ENCODE peak calls at places on chromosome 9, in four cellular contexts. G, I, X and U are unnamed samples.
A peak's percentile ranks its signal among the peaks of the same experiment; 100 is the strongest.

GRCh38 chr9:122239722-122240121 is 11.0 kb upstream of the LHX6 start:
- DNase-seq in G (no peak), X (no peak), I (no peak), U (no peak)

GRCh38 chr9:85062385-85062784 is 392.9 kb downstream of the NTRK2 start:
- DNase-seq in I (no peak), X (no peak), G (no peak), U (no peak)

GRCh38 chr9:114611516-114612271 is 603 bp downstream of the TMEM268 start:
- DNase-seq in I (peak; percentile 58), X (no peak), G (peak; percentile 62), U (peak; percentile 55)

GRCh38 chr9:136694865-136695247 is 7.6 kb upstream of the AGPAT2 start:
- DNase-seq in G (no peak), I (no peak), X (no peak), U (no peak)

GRCh38 chr9:136917902-136918301 is 26.6 kb downstream of the FBXW5 start:
- DNase-seq in X (no peak), G (no peak), I (no peak), U (no peak)

GRCh38 chr9:4382722-4383317 is 83.0 kb upstream of the GLIS3 start:
- DNase-seq in I (peak; percentile 23), X (peak; percentile 38), G (no peak), U (no peak)

GRCh38 chr9:69579749-69580581 is 92.2 kb downstream of the APBA1 start:
- DNase-seq in X (no peak), G (no peak), I (no peak), U (no peak)

GRCh38 chr9:38339087-38339486 is 53.4 kb upstream of the ALDH1B1 start:
- DNase-seq in I (peak; percentile 61), X (no peak), G (no peak), U (no peak)

GRCh38 chr9:89756891-89757537 is 152.2 kb downstream of the GADD45G start:
- DNase-seq in X (no peak), I (no peak), G (no peak), U (no peak)

GRCh38 chr9:107635803-107636174 is 146.2 kb upstream of the KLF4 start:
- DNase-seq in I (no peak), G (no peak), X (no peak), U (no peak)

GRCh38 chr9:95127249-95128176 is 190.0 kb downstream of the FANCC start:
- DNase-seq in X (peak; percentile 84), I (peak; percentile 71), G (peak; percentile 62), U (peak; percentile 90)

GRCh38 chr9:15882883-15883282 is 330.0 kb downstream of the CCDC171 start:
- DNase-seq in X (no peak), G (no peak), I (no peak), U (no peak)

GRCh38 chr9:1659036-1659701 is 356.0 kb upstream of the SMARCA2 start:
- DNase-seq in I (no peak), G (no peak), X (no peak), U (no peak)

GRCh38 chr9:104866186-104866585 is 61.8 kb downstream of the ABCA1 start:
- DNase-seq in X (no peak), G (no peak), I (peak; percentile 68), U (no peak)

GRCh38 chr9:90860826-90861225 is 59.2 kb downstream of the SYK start:
- DNase-seq in X (no peak), I (no peak), G (no peak), U (no peak)

GRCh38 chr9:112097712-112098688 is 77.1 kb downstream of the SUSD1 start:
- DNase-seq in I (peak; percentile 77), G (peak; percentile 80), X (peak; percentile 60), U (peak; percentile 80)

GRCh38 chr9:125904155-125904841 is 157.1 kb downstream of the PBX3 start:
- DNase-seq in I (peak; percentile 11), X (no peak), G (no peak), U (no peak)

GRCh38 chr9:127637322-127637847 is 25.3 kb downstream of the STXBP1 start:
- DNase-seq in G (no peak), X (no peak), I (peak; percentile 87), U (no peak)

GRCh38 chr9:36158122-36158521 is 11.1 kb upstream of the CCIN start:
- DNase-seq in X (no peak), G (no peak), I (peak; percentile 33), U (no peak)

DNA sequence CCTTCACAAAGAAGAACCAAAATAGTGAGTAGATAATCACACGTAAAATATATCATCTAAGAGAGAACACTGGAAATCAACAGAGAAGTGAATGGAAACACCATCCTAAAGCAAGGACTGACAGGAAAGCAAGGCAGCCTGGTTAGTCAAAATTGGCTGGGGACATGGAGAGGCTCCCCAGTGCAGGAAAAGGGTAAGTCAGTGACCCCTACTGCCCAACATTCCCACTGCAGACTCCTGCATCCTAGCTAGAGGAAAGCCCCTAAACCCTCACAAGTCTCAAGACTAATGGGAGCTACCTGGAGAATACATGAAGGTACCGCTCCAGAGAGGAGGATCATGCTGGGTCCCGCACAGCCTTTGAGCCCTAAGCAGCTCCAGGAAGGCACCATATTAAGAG is 60.1 kb downstream of the ZDHHC21 start:
- DNase-seq in I (no peak), X (no peak), G (no peak), U (no peak)
- TF ChIP-seq CTCF in I (no peak), X (no peak), G (no peak), U (no peak)

GRCh38 chr9:124215956-124216355 is 41.8 kb upstream of the NEK6 start:
- DNase-seq in G (no peak), X (no peak), I (no peak), U (no peak)
- H3K4me1 ChIP-seq in G (peaks cover 67% of the 10 kb centered on the region), X (no peaks in the 10 kb centered on the region), I (peaks cover 15% of the 10 kb centered on the region), U (no peaks in the 10 kb centered on the region)

DNA sequence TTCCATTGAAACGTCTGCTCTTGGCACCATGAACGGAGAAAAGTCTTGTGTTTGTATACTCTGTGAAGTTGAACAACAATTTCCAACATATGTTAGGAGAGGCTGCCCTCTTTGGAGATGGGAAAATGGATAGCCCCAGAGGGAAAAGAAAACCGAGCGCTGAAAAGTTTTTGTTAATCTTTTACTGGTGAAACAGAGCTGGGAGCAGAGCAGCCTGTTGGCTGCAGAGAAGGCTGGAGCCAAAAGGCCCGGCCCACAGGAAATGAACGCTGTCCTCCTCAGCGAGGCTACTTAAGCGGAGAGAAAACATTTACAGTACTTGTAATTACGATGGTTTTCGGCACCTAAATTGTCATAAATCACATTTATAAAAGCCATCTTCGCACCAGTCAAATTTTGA is 129.8 kb upstream of the CNTLN start:
- DNase-seq in G (no peak), I (peak; percentile 81), X (no peak), U (peak; percentile 47)
- H3K4me3 ChIP-seq in G (no peak overlapping the region), I (no peak overlapping the region), X (no peak overlapping the region), U (peak overlapping the region; percentile 15)

DNA sequence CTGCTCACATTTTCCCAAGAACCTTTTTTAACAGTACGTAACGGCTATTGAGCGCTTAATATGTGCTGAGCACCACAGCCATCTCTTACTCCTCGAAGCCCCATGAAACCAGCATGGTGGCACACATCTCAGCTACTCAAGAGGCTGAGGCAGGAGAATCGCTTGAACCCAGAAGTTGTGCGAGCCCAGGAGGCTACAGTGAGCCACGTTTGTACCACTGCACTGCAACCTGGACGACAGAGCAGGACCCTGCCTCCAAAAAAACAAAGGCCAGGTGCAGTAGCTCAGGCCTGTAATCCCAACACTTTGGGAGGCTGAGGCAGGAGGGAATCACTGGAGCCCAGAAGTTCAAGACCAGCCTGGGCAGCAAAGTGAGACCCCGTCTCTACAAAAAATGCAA is 28.2 kb downstream of the AQP7 start:
- DNase-seq in I (no peak), X (no peak), G (no peak), U (no peak)
- TF ChIP-seq CTCF in I (no peak), X (no peak), G (no peak), U (no peak)

GRCh38 chr9:87569008-87569908 is 71.6 kb downstream of the DAPK1 start:
- DNase-seq in G (peak; percentile 26), I (no peak), X (peak; percentile 82), U (peak; percentile 89)
- H3K4me1 ChIP-seq in G (peaks cover 24% of the 10 kb centered on the region), I (no peaks in the 10 kb centered on the region), X (peaks cover 39% of the 10 kb centered on the region), U (peaks cover 46% of the 10 kb centered on the region)

GRCh38 chr9:8489845-8490244 is 690.3 kb upstream of the DMAC1 start:
- DNase-seq in X (no peak), I (no peak), G (no peak), U (no peak)
- H3K4me3 ChIP-seq in X (no peak overlapping the region), I (no peak overlapping the region), G (no peak overlapping the region), U (no peak overlapping the region)

GRCh38 chr9:98864257-98865180 is 57.0 kb downstream of the GALNT12 start:
- DNase-seq in X (no peak), G (no peak), I (peak; percentile 66), U (no peak)

GRCh38 chr9:98861881-98862501 is 54.5 kb downstream of the GALNT12 start:
- DNase-seq in I (peak; percentile 83), X (no peak), G (no peak), U (no peak)

GRCh38 chr9:98859941-98860340 is 52.5 kb downstream of the GALNT12 start:
- DNase-seq in I (no peak), G (no peak), X (no peak), U (no peak)

GRCh38 chr9:98862936-98863335 is 55.5 kb downstream of the GALNT12 start:
- DNase-seq in X (no peak), G (no peak), I (no peak), U (no peak)

GRCh38 chr9:98860871-98861293 is 53.4 kb downstream of the GALNT12 start:
- DNase-seq in G (no peak), X (peak; percentile 49), I (peak; percentile 95), U (no peak)
- TF ChIP-seq CTCF in G (no peak), X (peak; percentile 74), I (peak; percentile 92), U (no peak)

GRCh38 chr9:76904661-76905457 is 1.1 kb downstream of the PRUNE2 start:
- DNase-seq in I (no peak), G (no peak), X (no peak), U (no peak)
- H3K4me1 ChIP-seq in I (peaks cover 2% of the 10 kb centered on the region), G (no peaks in the 10 kb centered on the region), X (no peaks in the 10 kb centered on the region), U (peaks cover 19% of the 10 kb centered on the region)

GRCh38 chr9:129567842-129568559 is 52.9 kb downstream of the C9orf50 start:
- DNase-seq in I (peak; percentile 70), X (no peak), G (no peak), U (no peak)
- H3K4me3 ChIP-seq in I (peak overlapping the region; percentile 28), X (peak overlapping the region; percentile 49), G (no peak overlapping the region), U (peak overlapping the region; percentile 53)